ENCODE peak calls at places on chromosome 16, in seven cellular contexts. Z is pancreas, X is left ventricle myocardium inferior, C is keratinocyte, R is HCT116, K is OCI-LY7, A is ovary. F is an unnamed sample. For H3K36me3, the result is how much of the 10 kb centered on the place peaks cover.

GRCh38 chr16:49900875-49901274 is 45.0 kb upstream of the ZNF423 start:
- DNase-seq in Z (no peak), X (no peak), C (no peak), R (no peak), K (no peak), A (no peak), F (no peak)

GRCh38 chr16:70685938-70686375 is at the start of gene MTSS2:
- DNase-seq in Z (peak), X (peak), C (no peak), R (peak), K (no peak), A (peak), F (no peak)

GRCh38 chr16:87324411-87325275 is 7.5 kb upstream of the C16orf95 start:
- DNase-seq in Z (peak), X (no peak), C (no peak), R (no peak), K (peak), A (peak), F (no peak)

GRCh38 chr16:89198417-89199240 is 1.7 kb downstream of the SLC22A31 start:
- DNase-seq in Z (peak), X (no peak), C (no peak), R (no peak), K (no peak), A (peak), F (no peak)

GRCh38 chr16:69193860-69194259 is 6.9 kb downstream of the SNTB2 start:
- DNase-seq in Z (no peak), X (no peak), C (no peak), R (no peak), K (no peak), A (no peak), F (no peak)

GRCh38 chr16:2296662-2297505 is 29.0 kb upstream of the RNPS1 start:
- DNase-seq in Z (no peak), X (no peak), C (no peak), R (peak), K (peak), A (peak), F (no peak)

GRCh38 chr16:2826591-2827480 is 3.3 kb upstream of the ZG16B start:
- DNase-seq in Z (no peak), X (no peak), C (no peak), R (no peak), K (no peak), A (peak), F (no peak)

GRCh38 chr16:13376174-13376573 is 474.8 kb downstream of the SHISA9 start:
- DNase-seq in Z (no peak), X (no peak), C (no peak), R (no peak), K (no peak), A (no peak), F (no peak)

GRCh38 chr16:13435415-13435814 is 484.5 kb upstream of the ERCC4 start:
- DNase-seq in Z (no peak), X (no peak), C (no peak), R (no peak), K (no peak), A (no peak), F (no peak)

GRCh38 chr16:56289862-56290261 is 98.6 kb downstream of the GNAO1 start:
- DNase-seq in Z (no peak), X (no peak), C (no peak), R (no peak), K (no peak), A (no peak), F (no peak)

GRCh38 chr16:1194665-1195392 is 30.2 kb downstream of the TPSG1 start:
- DNase-seq in Z (no peak), X (no peak), C (no peak), R (no peak), K (peak), A (peak), F (no peak)

GRCh38 chr16:50271148-50272041 is 5.0 kb downstream of the ADCY7 start:
- DNase-seq in Z (no peak), X (no peak), C (no peak), R (no peak), K (no peak), A (peak), F (no peak)

GRCh38 chr16:31072540-31073072 is 1.4 kb downstream of the ZNF668 start:
- DNase-seq in Z (peak), X (no peak), C (no peak), R (no peak), K (peak), A (no peak), F (no peak)

GRCh38 chr16:83473926-83474660 is 333.7 kb upstream of the HSBP1 start:
- DNase-seq in Z (no peak), X (no peak), C (no peak), R (no peak), K (no peak), A (no peak), F (no peak)

GRCh38 chr16:78252757-78253156 is 153.3 kb downstream of the WWOX start:
- DNase-seq in Z (no peak), X (no peak), C (no peak), R (no peak), K (no peak), A (no peak), F (no peak)

GRCh38 chr16:78244131-78244899 is 144.9 kb downstream of the WWOX start:
- DNase-seq in Z (no peak), X (no peak), C (no peak), R (no peak), K (no peak), A (no peak), F (no peak)

GRCh38 chr16:78251115-78251514 is 151.7 kb downstream of the WWOX start:
- DNase-seq in Z (no peak), X (no peak), C (no peak), R (no peak), K (no peak), A (no peak), F (no peak)

GRCh38 chr16:78249832-78250231 is 150.4 kb downstream of the WWOX start:
- DNase-seq in Z (peak), X (no peak), C (no peak), R (no peak), K (no peak), A (no peak), F (no peak)

GRCh38 chr16:78249056-78249455 is 149.6 kb downstream of the WWOX start:
- DNase-seq in Z (peak), X (peak), C (no peak), R (no peak), K (no peak), A (no peak), F (no peak)
- TF ChIP-seq CTCF in Z (no peak), X (peak), C (no peak), R (no peak), K (no peak), A (no peak), F (no peak)

DNA sequence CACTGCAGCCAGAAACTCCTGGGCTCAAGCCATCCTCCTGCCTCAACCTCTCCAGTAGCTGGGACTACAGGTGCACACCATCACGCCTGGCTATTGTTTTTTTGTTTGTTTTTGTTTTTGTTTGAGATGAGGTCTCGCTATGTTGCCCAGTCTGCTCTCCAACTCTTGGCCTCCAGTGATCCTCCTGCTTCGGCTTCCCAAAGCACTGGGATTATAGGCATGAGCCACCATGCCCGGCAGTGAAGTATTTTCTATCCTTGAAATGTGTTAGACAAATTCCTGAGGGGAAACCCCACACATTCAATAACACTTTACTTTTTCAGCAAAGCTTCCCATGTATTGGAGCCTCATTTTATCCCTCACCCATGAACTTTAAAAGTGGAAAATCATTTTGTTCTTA is 81.2 kb upstream of the KIFC3 start:
- DNase-seq in Z (no peak), X (no peak), C (no peak), R (no peak), K (no peak), A (no peak), F (no peak)
- H3K4me3 ChIP-seq in Z (no peak), X (no peak), C (no peak), R (no peak), K (no peak), A (no peak), F (no peak)

DNA sequence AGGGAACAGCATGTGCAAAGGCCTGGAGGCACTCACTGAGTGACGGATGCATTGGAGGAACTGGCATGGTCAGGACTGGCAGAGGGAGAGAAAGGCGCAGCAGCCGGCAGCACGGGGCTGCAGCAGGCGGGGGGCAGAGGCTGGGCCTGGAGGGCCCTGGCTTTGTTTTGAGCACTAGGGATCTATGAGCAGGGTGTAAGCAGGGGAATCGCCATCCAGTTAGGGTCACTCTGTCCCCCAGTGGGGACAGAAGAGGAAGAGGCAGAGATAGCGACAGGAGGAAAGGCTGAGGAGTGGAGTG is 14.2 kb downstream of the HSD11B2 start:
- DNase-seq in Z (no peak), X (no peak), C (no peak), R (no peak), K (no peak), A (no peak), F (no peak)
- H3K36me3 ChIP-seq in Z (under half), X (under half), C (under half), R (under half), K (under half), A (under half), F (under half)

GRCh38 chr16:67397451-67397801 is 4.1 kb upstream of the TPPP3 start:
- DNase-seq in Z (no peak), X (peak), C (no peak), R (no peak), K (no peak), A (peak), F (no peak)
- TF ChIP-seq CTCF in Z (no peak), X (no peak), C (no peak), R (no peak), K (no peak), A (no peak), F (no peak)

DNA sequence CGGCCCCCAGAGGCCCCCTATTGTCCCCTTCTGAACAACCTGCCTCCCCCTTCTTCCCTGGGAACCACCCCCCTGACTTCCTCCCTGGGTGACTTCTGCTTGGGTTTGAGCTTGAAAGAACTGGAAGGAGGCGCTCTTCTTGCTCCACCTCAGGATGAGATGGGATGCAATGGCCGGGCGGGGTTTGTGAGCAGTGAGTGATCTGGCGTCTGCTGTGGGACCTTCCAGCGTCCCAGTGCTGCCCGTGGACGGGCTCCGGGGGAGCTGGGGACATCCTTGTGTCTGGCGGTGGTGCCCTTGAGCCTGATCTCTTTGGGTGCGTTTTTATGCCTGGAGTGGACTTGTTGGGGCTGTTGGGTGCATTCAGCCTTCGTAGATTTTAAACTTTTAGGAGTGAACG is 11.6 kb downstream of the MGRN1 start:
- DNase-seq in Z (no peak), X (no peak), C (no peak), R (no peak), K (no peak), A (no peak), F (no peak)
- H3K4me3 ChIP-seq in Z (no peak), X (no peak), C (no peak), R (no peak), K (no peak), A (no peak), F (no peak)

GRCh38 chr16:8921626-8921984 is 39.5 kb downstream of the LITAFD start:
- DNase-seq in Z (no peak), X (no peak), C (no peak), R (no peak), K (no peak), A (no peak), F (no peak)
- H3K36me3 ChIP-seq in Z (under half), X (half or more), C (under half), R (half or more), K (half or more), A (under half), F (under half)

DNA sequence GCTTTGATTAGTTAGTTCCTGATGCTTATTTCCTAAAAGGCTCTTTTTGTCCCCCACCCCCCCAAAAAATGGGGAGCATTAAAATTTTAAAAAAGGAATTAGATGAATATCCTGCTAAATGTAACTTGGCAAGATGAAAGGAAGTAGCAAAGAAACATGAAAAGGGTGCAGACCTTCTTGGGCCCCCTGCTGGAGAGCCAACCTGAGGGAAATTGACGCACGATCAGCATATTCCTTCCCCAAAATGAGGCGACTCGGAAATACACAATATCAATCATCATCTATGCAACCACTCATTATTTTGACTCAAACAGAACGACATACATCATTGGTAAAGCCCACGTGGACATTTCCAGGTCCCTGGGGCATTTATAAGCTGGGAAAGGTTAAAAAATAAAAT is 59.7 kb downstream of the GRIN2A start:
- DNase-seq in Z (no peak), X (no peak), C (no peak), R (no peak), K (no peak), A (no peak), F (no peak)
- TF ChIP-seq CTCF in Z (no peak), X (peak), C (no peak), R (peak), K (peak), A (no peak), F (peak)

DNA sequence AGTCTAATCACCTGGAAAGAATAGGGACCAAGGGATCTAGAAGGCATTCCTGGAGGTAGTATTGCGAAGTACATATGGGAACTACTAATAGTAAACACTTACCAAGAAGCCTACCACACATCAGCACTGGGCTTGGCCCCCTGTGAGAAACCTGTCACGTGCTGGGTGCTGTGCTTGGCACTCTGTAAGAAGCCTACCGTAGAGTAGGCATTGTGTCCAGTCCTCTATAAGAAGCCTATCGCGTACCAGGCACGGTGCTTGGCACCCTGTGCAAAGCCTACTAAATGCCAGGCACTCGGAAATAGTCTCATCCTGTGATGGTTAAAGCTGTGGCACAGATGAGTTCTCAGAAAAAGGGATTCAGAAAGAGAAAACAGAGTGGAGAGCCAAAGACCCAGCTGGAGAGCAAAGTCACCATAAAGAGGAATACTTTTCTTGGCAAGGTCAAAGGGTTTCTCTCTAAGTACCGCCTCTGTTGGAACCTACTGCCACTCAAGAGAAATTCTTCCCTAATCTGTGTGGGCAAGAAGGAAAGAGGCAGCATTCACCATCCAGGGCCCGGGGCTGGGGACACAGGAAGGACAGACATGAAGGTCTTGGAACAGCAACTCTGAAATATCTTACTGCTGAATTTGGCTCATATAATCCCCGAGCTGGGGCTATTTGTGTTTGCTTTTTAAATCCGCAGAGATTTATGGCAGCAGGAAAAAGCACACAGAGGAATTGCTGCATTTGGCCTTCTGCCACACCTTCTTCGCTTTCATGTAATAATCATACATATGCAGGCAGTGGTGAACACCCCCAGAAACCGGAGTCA is 81.8 kb downstream of the VAT1L start:
- DNase-seq in Z (no peak), X (peak), C (no peak), R (no peak), K (no peak), A (no peak), F (no peak)
- H3K4me3 ChIP-seq in Z (no peak), X (no peak), C (no peak), R (no peak), K (no peak), A (no peak), F (no peak)

GRCh38 chr16:66939366-66939765 is 4.0 kb downstream of the CES2 start:
- DNase-seq in Z (no peak), X (no peak), C (no peak), R (no peak), K (no peak), A (no peak), F (no peak)
- H3K36me3 ChIP-seq in Z (under half), X (half or more), C (under half), R (under half), K (under half), A (under half), F (under half)

GRCh38 chr16:86074651-86075487 is 175.9 kb downstream of the IRF8 start:
- DNase-seq in Z (no peak), X (no peak), C (no peak), R (no peak), K (no peak), A (no peak), F (no peak)

GRCh38 chr16:86073763-86074493 is 175.0 kb downstream of the IRF8 start:
- DNase-seq in Z (no peak), X (no peak), C (no peak), R (no peak), K (no peak), A (no peak), F (no peak)

GRCh38 chr16:86072328-86073102 is 173.6 kb downstream of the IRF8 start:
- DNase-seq in Z (peak), X (peak), C (no peak), R (peak), K (peak), A (peak), F (peak)

GRCh38 chr16:86071611-86072240 is 172.8 kb downstream of the IRF8 start:
- DNase-seq in Z (no peak), X (no peak), C (no peak), R (no peak), K (no peak), A (no peak), F (no peak)

DNA sequence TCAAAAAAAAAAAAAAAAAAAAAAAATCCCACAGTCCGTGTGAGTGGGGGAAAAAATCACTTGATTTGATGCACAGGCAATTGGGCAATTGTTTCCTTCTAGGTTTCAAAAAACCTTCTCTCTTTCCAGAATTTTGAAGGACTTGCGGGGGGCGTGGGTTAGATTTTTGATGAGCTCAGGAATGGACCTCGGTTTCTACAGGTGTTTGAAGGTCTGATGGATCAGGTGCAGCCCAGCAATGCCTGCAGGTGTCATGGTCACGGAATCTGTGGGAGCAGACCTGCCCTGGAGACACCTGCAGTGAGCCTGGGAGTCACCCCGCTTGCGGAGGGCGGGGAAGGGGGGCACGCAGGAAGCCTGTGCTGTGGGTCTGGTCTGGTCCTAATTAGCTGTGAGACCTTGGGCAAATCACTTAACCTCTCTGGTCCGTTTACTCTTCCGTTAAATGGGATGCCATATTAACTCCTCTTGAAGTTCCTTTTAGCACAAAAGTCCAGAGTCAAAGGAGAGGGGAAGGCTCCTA is 174.2 kb downstream of the IRF8 start:
- DNase-seq in Z (no peak), X (no peak), C (no peak), R (no peak), K (no peak), A (no peak), F (no peak)
- TF ChIP-seq CTCF in Z (no peak), X (peak), C (no peak), R (no peak), K (peak), A (no peak), F (no peak)